ENCODE peak calls at places on chromosomes 5 and 9, in four cellular contexts. S, I, T and Z are unnamed samples.

GRCh38 chr5:88925692-88926490 is 42.9 kb upstream of the MEF2C start:
- DNase-seq in S (no peak), I (no peak), T (peak; percentile 47), Z (no peak)

GRCh38 chr5:42403236-42403635 is 20.0 kb upstream of the GHR start:
- DNase-seq in S (no peak), I (no peak), T (no peak), Z (no peak)

GRCh38 chr9:96612105-96612965 is 7.3 kb downstream of the CDC14B start:
- DNase-seq in S (no peak), I (peak; percentile 84), T (peak; percentile 96), Z (peak; percentile 57)

GRCh38 chr9:95785209-95785608 is 90.3 kb upstream of the ERCC6L2 start:
- DNase-seq in S (no peak), I (no peak), T (peak; percentile 52), Z (no peak)

GRCh38 chr9:121508415-121508814 is 8.8 kb upstream of the GGTA1 start:
- DNase-seq in S (no peak), I (no peak), T (no peak), Z (no peak)

GRCh38 chr9:109206670-109207069 is 39.6 kb upstream of the FRRS1L start:
- DNase-seq in S (no peak), I (peak; percentile 7), T (no peak), Z (no peak)

GRCh38 chr5:107670028-107670926 is 460 bp downstream of the EFNA5 start:
- DNase-seq in S (no peak), I (no peak), T (peak; percentile 2), Z (peak; percentile 13)

GRCh38 chr5:55096860-55097259 is 5.6 kb upstream of the GZMA start:
- DNase-seq in S (no peak), I (no peak), T (no peak), Z (no peak)

GRCh38 chr5:18091758-18092157 is 457.5 kb downstream of the TAF11L14 start:
- DNase-seq in S (no peak), I (no peak), T (no peak), Z (no peak)

GRCh38 chr5:74639538-74640449 is 734 bp downstream of the ENC1 start:
- DNase-seq in S (peak; percentile 54), I (no peak), T (peak; percentile 49), Z (peak; percentile 44)

GRCh38 chr9:129644365-129644764 is 2.4 kb upstream of the ASB6 start:
- DNase-seq in S (no peak), I (no peak), T (no peak), Z (no peak)

GRCh38 chr9:136143215-136144001 is 24.7 kb upstream of the TMEM250 start:
- DNase-seq in S (peak; percentile 45), I (peak; percentile 31), T (peak; percentile 9), Z (no peak)

GRCh38 chr9:130973686-130974281 is 34.7 kb upstream of the FIBCD1 start:
- DNase-seq in S (no peak), I (no peak), T (no peak), Z (no peak)

GRCh38 chr9:102113191-102113590 is 374.7 kb upstream of the GRIN3A start:
- DNase-seq in S (no peak), I (no peak), T (no peak), Z (no peak)

GRCh38 chr5:107957023-107957422 is 286.3 kb upstream of the EFNA5 start:
- DNase-seq in S (no peak), I (no peak), T (no peak), Z (no peak)

GRCh38 chr9:92180669-92181181 is 65.5 kb upstream of the SPTLC1 start:
- DNase-seq in S (no peak), I (peak; percentile 20), T (peak; percentile 91), Z (no peak)

GRCh38 chr9:137583957-137584356 is 5.2 kb upstream of the DPH7 start:
- DNase-seq in S (no peak), I (no peak), T (no peak), Z (no peak)

GRCh38 chr5:157026789-157027424 is 32.0 kb downstream of the HAVCR1 start:
- DNase-seq in S (peak; percentile 24), I (no peak), T (no peak), Z (peak; percentile 38)

GRCh38 chr9:114289571-114290481 is 33.1 kb upstream of the ORM1 start:
- DNase-seq in S (no peak), I (no peak), T (no peak), Z (no peak)

GRCh38 chr5:159038907-159039306 is 60.8 kb downstream of the EBF1 start:
- DNase-seq in S (no peak), I (no peak), T (peak; percentile 90), Z (no peak)

GRCh38 chr5:37722236-37723146 is 117.3 kb downstream of the GDNF start:
- DNase-seq in S (no peak), I (peak; percentile 73), T (peak; percentile 96), Z (peak; percentile 17)

GRCh38 chr5:142095651-142096330 is 12.8 kb upstream of the NDFIP1 start:
- DNase-seq in S (no peak), I (no peak), T (no peak), Z (no peak)

GRCh38 chr9:98317134-98317857 is 61.8 kb upstream of the TBC1D2 start:
- DNase-seq in S (no peak), I (no peak), T (peak; percentile 86), Z (no peak)

GRCh38 chr5:132760043-132760420 is 12.8 kb downstream of the CCNI2 start:
- DNase-seq in S (no peak), I (no peak), T (no peak), Z (no peak)

GRCh38 chr9:101705135-101705661 is 33.2 kb downstream of the GRIN3A start:
- DNase-seq in S (peak; percentile 40), I (no peak), T (no peak), Z (no peak)

GRCh38 chr9:16535555-16535954 is 334.9 kb downstream of the BNC2 start:
- DNase-seq in S (no peak), I (no peak), T (no peak), Z (no peak)

GRCh38 chr5:127040779-127041520 is 10.6 kb upstream of the MARCHF3 start:
- DNase-seq in S (no peak), I (no peak), T (peak; percentile 54), Z (peak; percentile 14)

GRCh38 chr5:62206150-62206829 is 99.7 kb upstream of the KIF2A start:
- DNase-seq in S (peak; percentile 45), I (peak; percentile 18), T (no peak), Z (peak; percentile 28)

GRCh38 chr5:168292783-168293696 is 1.6 kb downstream of the WWC1 start:
- DNase-seq in S (no peak), I (no peak), T (no peak), Z (no peak)

GRCh38 chr5:158123595-158123994 is 264.6 kb upstream of the CLINT1 start:
- DNase-seq in S (no peak), I (no peak), T (no peak), Z (no peak)

GRCh38 chr5:16464664-16465543 is 696 bp downstream of the ZNF622 start:
- DNase-seq in S (no peak), I (no peak), T (no peak), Z (no peak)

GRCh38 chr5:73780297-73781080 is 154.5 kb downstream of the ARHGEF28 start:
- DNase-seq in S (no peak), I (no peak), T (no peak), Z (no peak)

DNA sequence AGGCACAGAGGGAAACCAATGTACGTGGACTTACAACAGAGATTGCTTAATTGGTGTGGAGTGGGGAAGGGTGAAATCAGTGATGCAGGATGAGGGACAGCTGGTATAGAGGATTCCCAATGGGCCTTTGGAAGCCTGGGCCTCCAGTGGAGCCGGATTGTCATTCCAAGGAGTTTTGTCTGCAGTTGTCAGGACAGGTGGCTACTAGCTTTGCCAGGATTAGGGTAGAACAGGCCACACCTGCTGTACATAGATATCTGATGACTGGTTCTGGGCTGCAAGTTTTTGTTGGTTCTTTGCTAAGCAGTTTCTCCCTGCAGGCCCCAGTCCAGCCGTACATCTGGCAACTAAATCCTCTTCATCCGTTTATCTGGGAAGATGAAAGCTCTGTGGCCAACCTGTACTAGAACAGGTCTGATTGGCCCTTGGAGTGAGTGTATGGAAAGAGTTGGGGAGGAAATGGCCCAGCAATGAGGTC is 4.3 kb downstream of the SKP2 start:
- DNase-seq in S (no peak), I (no peak), T (peak; percentile 60), Z (no peak)
- TF ChIP-seq BHLHE40 in S (no peak), I (no peak), T (no peak), Z (no peak)

GRCh38 chr5:170490381-170490780 is 13.4 kb upstream of the KCNIP1 start:
- DNase-seq in S (no peak), I (no peak), T (no peak), Z (no peak)

GRCh38 chr5:170488576-170488975 is 15.2 kb upstream of the KCNIP1 start:
- DNase-seq in S (no peak), I (no peak), T (no peak), Z (no peak)

GRCh38 chr5:170494036-170494435 is 9.8 kb upstream of the KCNIP1 start:
- DNase-seq in S (no peak), I (no peak), T (no peak), Z (no peak)

GRCh38 chr5:170493028-170493820 is 10.6 kb upstream of the KCNIP1 start:
- DNase-seq in S (no peak), I (no peak), T (no peak), Z (no peak)

DNA sequence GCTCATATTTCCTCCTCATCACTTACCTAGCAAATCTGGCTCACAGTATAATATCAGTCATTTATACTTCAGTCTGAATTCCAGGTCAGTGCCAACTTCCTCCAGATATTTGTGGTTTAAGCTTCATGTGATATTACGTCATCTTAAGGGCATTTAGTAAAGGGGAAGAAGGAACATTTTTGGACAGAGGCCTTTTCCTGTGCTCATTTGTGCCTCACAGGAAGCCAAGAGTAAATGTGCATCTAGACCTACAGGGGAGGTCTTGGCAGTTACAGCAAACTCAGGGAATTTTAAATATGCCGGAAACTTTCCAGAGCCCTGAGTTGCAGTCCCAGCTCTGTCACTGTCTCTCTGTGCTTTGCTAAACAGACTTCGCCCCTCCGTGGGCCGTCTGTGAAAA is 12.3 kb upstream of the KCNIP1 start:
- DNase-seq in S (no peak), I (no peak), T (peak; percentile 84), Z (no peak)
- TF ChIP-seq BHLHE40 in S (no peak), I (no peak), T (peak; percentile 56), Z (no peak)

DNA sequence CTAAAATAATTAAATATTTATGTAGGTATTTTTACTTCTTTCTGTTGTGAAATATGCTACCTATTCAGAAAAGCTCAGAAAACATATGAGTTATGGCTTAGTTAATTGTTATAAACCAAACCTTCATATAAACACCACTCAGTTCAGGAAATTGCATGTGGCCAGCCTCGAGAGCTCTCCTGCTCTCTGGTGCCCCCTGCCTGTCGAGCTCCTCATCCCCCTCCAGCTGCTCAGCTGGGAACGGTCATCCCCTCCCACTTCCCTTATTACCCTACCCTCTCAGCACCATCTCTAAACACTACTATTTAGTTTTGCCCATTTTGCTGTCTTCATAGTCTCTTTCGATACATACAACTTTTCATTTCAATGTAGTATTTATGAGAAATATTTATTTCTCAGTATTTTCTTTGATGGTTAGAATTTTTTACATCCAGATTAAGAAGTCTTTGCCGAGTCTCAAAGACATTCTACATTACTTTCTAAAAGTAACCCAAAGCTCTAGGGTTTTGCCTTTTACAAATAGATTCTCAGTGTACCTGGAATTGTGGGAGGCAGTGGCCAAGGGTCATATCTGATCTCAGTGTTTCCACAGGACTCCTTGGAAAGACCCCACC is 51.2 kb upstream of the SEMA4D start:
- DNase-seq in S (peak; percentile 88), I (peak; percentile 32), T (peak; percentile 59), Z (peak; percentile 82)
- TF ChIP-seq BHLHE40 in S (no peak), I (no peak), T (no peak), Z (no peak)

GRCh38 chr9:81461196-81461595 is 228.2 kb downstream of the TLE1 start:
- DNase-seq in S (no peak), I (no peak), T (peak; percentile 62), Z (no peak)
- TF ChIP-seq BHLHE40 in S (no peak), I (no peak), T (no peak), Z (no peak)